ENCODE peak calls at places on chromosome 16, in ten cellular contexts. P is CD4-positive, alpha-beta T cell; U is HuH-7.5; G is iPS-NIHi11; B is activated T-cell treated with anti-CD3 and anti-CD28 coated beads, Interleukin-2, amount 50 U/mL, for 72 hours; D is anterior cingulate cortex; F is posterior cingulate gyrus; V is HS-27A; Y is CD8-positive, alpha-beta T cell; Q is effector memory CD4-positive, alpha-beta T cell. H is an unnamed sample.
A peak's percentile ranks its signal among the peaks of the same experiment; 100 is the strongest.

GRCh38 chr16:1026057-1026783 is 44.6 kb downstream of the SOX8 start:
- DNase-seq in B (no peak), V (no peak), D (peak; percentile 72), F (peak; percentile 73), G (no peak), Q (no peak), Y (no peak), U (no peak), P (no peak), H (no peak)

GRCh38 chr16:63461248-63461841 is 1425.1 kb upstream of the CDH8 start:
- DNase-seq in F (no peak), V (no peak), Y (no peak), P (no peak), D (no peak), B (no peak), U (no peak), G (peak; percentile 31), Q (no peak), H (no peak)

GRCh38 chr16:2204727-2205103 is 539 bp upstream of the MLST8 start:
- DNase-seq in U (no peak), F (no peak), B (no peak), Q (no peak), V (no peak), Y (no peak), P (no peak), D (no peak), G (no peak), H (no peak)

GRCh38 chr16:21563676-21564075 is 35.7 kb upstream of the METTL9 start:
- DNase-seq in Q (no peak), U (no peak), D (no peak), P (no peak), G (no peak), B (no peak), F (no peak), V (no peak), Y (no peak), H (no peak)

GRCh38 chr16:13108126-13108525 is 206.7 kb downstream of the SHISA9 start:
- DNase-seq in G (no peak), Q (no peak), B (no peak), Y (no peak), P (no peak), U (no peak), D (no peak), V (no peak), F (no peak), H (no peak)

GRCh38 chr16:13873835-13874438 is 46.0 kb upstream of the ERCC4 start:
- DNase-seq in V (no peak), G (peak; percentile 80), P (no peak), Q (no peak), B (no peak), U (no peak), F (no peak), Y (no peak), D (no peak), H (no peak)

GRCh38 chr16:23119570-23119969 is 29.7 kb downstream of the USP31 start:
- DNase-seq in Y (no peak), Q (no peak), V (no peak), F (no peak), U (no peak), G (no peak), B (no peak), P (no peak), D (no peak), H (no peak)

GRCh38 chr16:78647019-78647418 is 547.6 kb downstream of the WWOX start:
- DNase-seq in Q (no peak), P (no peak), D (no peak), Y (no peak), B (no peak), V (no peak), F (no peak), U (no peak), G (no peak), H (no peak)

GRCh38 chr16:13897806-13898205 is 22.1 kb upstream of the ERCC4 start:
- DNase-seq in U (no peak), D (no peak), Y (no peak), Q (no peak), G (no peak), V (no peak), P (no peak), B (no peak), F (no peak), H (no peak)

GRCh38 chr16:997440-998051 is 16.0 kb downstream of the SOX8 start:
- DNase-seq in D (peak; percentile 22), B (peak; percentile 55), Y (peak; percentile 70), U (no peak), V (no peak), P (peak; percentile 60), Q (peak; percentile 56), G (peak; percentile 91), F (no peak), H (peak; percentile 51)

GRCh38 chr16:28538733-28539596 is at the start of gene NUPR1:
- DNase-seq in B (no peak), P (no peak), Y (no peak), U (no peak), G (peak; percentile 49), F (peak; percentile 15), V (peak; percentile 65), D (peak; percentile 39), Q (no peak), H (no peak)

GRCh38 chr16:56999409-57000270 is 10.3 kb downstream of the NLRC5 start:
- DNase-seq in G (no peak), V (no peak), U (no peak), B (no peak), P (no peak), D (no peak), Y (no peak), Q (peak; percentile 47), F (no peak), H (peak; percentile 40)

GRCh38 chr16:2364638-2365210 is 24.2 kb upstream of the ABCA3 start:
- DNase-seq in F (no peak), D (no peak), G (no peak), Y (no peak), P (no peak), U (no peak), V (no peak), B (no peak), Q (no peak), H (no peak)

GRCh38 chr16:69097425-69097824 is 8.0 kb upstream of the HAS3 start:
- DNase-seq in F (no peak), D (no peak), V (no peak), Y (no peak), P (no peak), G (no peak), U (no peak), B (no peak), Q (no peak), H (no peak)

GRCh38 chr16:49564577-49565224 is 191.1 kb downstream of the C16orf78 start:
- DNase-seq in B (no peak), D (no peak), Q (no peak), V (no peak), G (no peak), Y (no peak), F (no peak), P (no peak), U (no peak), H (no peak)

GRCh38 chr16:70396209-70396904 is 42.5 kb downstream of the ST3GAL2 start:
- DNase-seq in B (no peak), Q (no peak), V (no peak), P (no peak), U (peak; percentile 48), G (no peak), Y (no peak), F (no peak), D (no peak), H (no peak)

GRCh38 chr16:87964049-87964448 is 12.8 kb downstream of the BANP start:
- DNase-seq in F (no peak), P (no peak), G (no peak), V (no peak), Q (no peak), D (no peak), B (no peak), U (no peak), Y (no peak), H (no peak)

GRCh38 chr16:53129281-53130192 is 74.7 kb downstream of the CHD9 start:
- DNase-seq in P (no peak), Y (no peak), Q (no peak), B (no peak), U (peak; percentile 20), V (no peak), D (no peak), F (no peak), G (peak; percentile 52), H (no peak)

GRCh38 chr16:88058817-88059216 is 107.6 kb downstream of the BANP start:
- DNase-seq in D (no peak), F (no peak), V (no peak), G (no peak), P (no peak), Q (no peak), U (no peak), Y (no peak), B (no peak), H (no peak)

GRCh38 chr16:20348365-20349185 is 3.9 kb downstream of the UMOD start:
- DNase-seq in G (peak; percentile 82), Y (no peak), F (no peak), D (no peak), U (no peak), B (no peak), P (no peak), Q (no peak), V (no peak), H (no peak)

GRCh38 chr16:6099102-6099501 is 1001.5 kb upstream of the EEF2KMT start:
- DNase-seq in D (no peak), B (no peak), Y (no peak), P (no peak), U (no peak), F (no peak), G (no peak), V (no peak), Q (no peak), H (no peak)

GRCh38 chr16:3141781-3142311 is 7.0 kb downstream of the ZNF213 start:
- DNase-seq in P (no peak), U (no peak), F (no peak), G (no peak), Q (no peak), B (no peak), D (no peak), Y (no peak), V (no peak), H (no peak)

GRCh38 chr16:85633438-85633743 is 20.3 kb downstream of the GSE1 start:
- DNase-seq in V (no peak), P (no peak), G (no peak), U (no peak), B (no peak), Q (no peak), F (no peak), Y (no peak), D (no peak), H (no peak)

GRCh38 chr16:66523861-66524354 is 26.0 kb downstream of the TK2 start:
- DNase-seq in U (no peak), G (no peak), V (no peak), Y (peak; percentile 53), Q (peak; percentile 22), F (no peak), P (peak; percentile 24), B (peak; percentile 51), D (no peak), H (no peak)

GRCh38 chr16:67547423-67548264 is 14.7 kb upstream of the CTCF start:
- DNase-seq in V (no peak), P (peak; percentile 62), Q (peak; percentile 46), U (no peak), D (no peak), B (no peak), G (no peak), F (no peak), Y (peak; percentile 60), H (peak; percentile 37)

GRCh38 chr16:16143038-16143763 is 80.1 kb downstream of the ABCC6 start:
- DNase-seq in Q (no peak), V (no peak), P (no peak), B (no peak), U (peak; percentile 62), D (no peak), G (peak; percentile 81), F (no peak), Y (no peak), H (no peak)

GRCh38 chr16:51949260-51949659 is 597.7 kb downstream of the TOX3 start:
- DNase-seq in Q (no peak), V (no peak), P (no peak), G (no peak), B (no peak), F (no peak), Y (no peak), U (no peak), D (no peak), H (no peak)